ENCODE peak calls at places on chromosomes 11 and 22, in nine cellular contexts. One of them, this sample, is unnamed.
A peak's percentile ranks its signal among the peaks of the same experiment; 100 is the strongest.

GRCh38 chr11:69378303-69379141 is 84.6 kb downstream of the MYEOV start:
- DNase-seq in CD8-positive, alpha-beta T cell: no peak
- DNase-seq in mesenchymal stem cell: no peak
- DNase-seq in right atrium auricular region: no peak
- DNase-seq in testis: no peak
- DNase-seq in heart left ventricle: no peak
- DNase-seq in GM23248: no peak
- DNase-seq in neural progenitor cell: no peak
- DNase-seq in left ventricle myocardium inferior: peak; percentile 7
- DNase-seq in this sample: no peak

GRCh38 chr11:122754553-122755322 is 83.6 kb upstream of the CRTAM start:
- DNase-seq in right atrium auricular region: no peak
- DNase-seq in neural progenitor cell: peak; percentile 54
- DNase-seq in mesenchymal stem cell: peak; percentile 34
- DNase-seq in left ventricle myocardium inferior: no peak
- DNase-seq in heart left ventricle: no peak
- DNase-seq in CD8-positive, alpha-beta T cell: peak; percentile 23
- DNase-seq in GM23248: peak; percentile 47
- DNase-seq in testis: no peak
- DNase-seq in this sample: no peak

GRCh38 chr11:79344765-79345164 is 96.1 kb downstream of the TENM4 start:
- DNase-seq in heart left ventricle: no peak
- DNase-seq in left ventricle myocardium inferior: no peak
- DNase-seq in GM23248: no peak
- DNase-seq in mesenchymal stem cell: no peak
- DNase-seq in CD8-positive, alpha-beta T cell: no peak
- DNase-seq in testis: no peak
- DNase-seq in neural progenitor cell: no peak
- DNase-seq in right atrium auricular region: no peak
- DNase-seq in this sample: no peak

GRCh38 chr11:14582835-14583234 is 60.8 kb upstream of the PDE3B start:
- DNase-seq in testis: no peak
- DNase-seq in GM23248: no peak
- DNase-seq in left ventricle myocardium inferior: peak; percentile 21
- DNase-seq in mesenchymal stem cell: no peak
- DNase-seq in heart left ventricle: no peak
- DNase-seq in neural progenitor cell: no peak
- DNase-seq in CD8-positive, alpha-beta T cell: no peak
- DNase-seq in right atrium auricular region: peak; percentile 62
- DNase-seq in this sample: no peak

GRCh38 chr22:44382461-44383038 is 69.8 kb upstream of the SHISAL1 start:
- DNase-seq in neural progenitor cell: no peak
- DNase-seq in left ventricle myocardium inferior: no peak
- DNase-seq in heart left ventricle: peak; percentile 22
- DNase-seq in CD8-positive, alpha-beta T cell: no peak
- DNase-seq in mesenchymal stem cell: no peak
- DNase-seq in GM23248: no peak
- DNase-seq in right atrium auricular region: no peak
- DNase-seq in testis: peak; percentile 78
- DNase-seq in this sample: no peak

GRCh38 chr22:49716441-49716840 is 111.2 kb downstream of the BRD1 start:
- DNase-seq in right atrium auricular region: no peak
- DNase-seq in left ventricle myocardium inferior: no peak
- DNase-seq in testis: no peak
- DNase-seq in heart left ventricle: no peak
- DNase-seq in GM23248: no peak
- DNase-seq in neural progenitor cell: no peak
- DNase-seq in mesenchymal stem cell: no peak
- DNase-seq in CD8-positive, alpha-beta T cell: no peak
- DNase-seq in this sample: no peak

GRCh38 chr11:93648168-93648567 is 13.3 kb upstream of the CEP295 start:
- DNase-seq in mesenchymal stem cell: peak; percentile 32
- DNase-seq in left ventricle myocardium inferior: no peak
- DNase-seq in heart left ventricle: no peak
- DNase-seq in CD8-positive, alpha-beta T cell: no peak
- DNase-seq in neural progenitor cell: peak; percentile 53
- DNase-seq in testis: no peak
- DNase-seq in GM23248: peak; percentile 21
- DNase-seq in right atrium auricular region: no peak
- DNase-seq in this sample: peak; percentile 47

GRCh38 chr11:74019860-74020259 is 11.0 kb upstream of the UCP3 start:
- DNase-seq in heart left ventricle: no peak
- DNase-seq in testis: no peak
- DNase-seq in right atrium auricular region: no peak
- DNase-seq in GM23248: peak; percentile 72
- DNase-seq in neural progenitor cell: no peak
- DNase-seq in left ventricle myocardium inferior: no peak
- DNase-seq in CD8-positive, alpha-beta T cell: no peak
- DNase-seq in mesenchymal stem cell: no peak
- DNase-seq in this sample: no peak

GRCh38 chr22:25950101-25950500 is 208.1 kb downstream of the MYO18B start:
- DNase-seq in heart left ventricle: no peak
- DNase-seq in right atrium auricular region: no peak
- DNase-seq in mesenchymal stem cell: no peak
- DNase-seq in testis: no peak
- DNase-seq in neural progenitor cell: no peak
- DNase-seq in CD8-positive, alpha-beta T cell: no peak
- DNase-seq in left ventricle myocardium inferior: no peak
- DNase-seq in GM23248: no peak
- DNase-seq in this sample: no peak

GRCh38 chr11:110828086-110828485 is 115.8 kb upstream of the ARHGAP20 start:
- DNase-seq in CD8-positive, alpha-beta T cell: no peak
- DNase-seq in mesenchymal stem cell: no peak
- DNase-seq in GM23248: no peak
- DNase-seq in neural progenitor cell: no peak
- DNase-seq in heart left ventricle: no peak
- DNase-seq in left ventricle myocardium inferior: no peak
- DNase-seq in right atrium auricular region: no peak
- DNase-seq in testis: no peak
- DNase-seq in this sample: no peak

GRCh38 chr11:16853266-16853665 is 114.8 kb downstream of the C11orf58 start:
- DNase-seq in left ventricle myocardium inferior: no peak
- DNase-seq in CD8-positive, alpha-beta T cell: no peak
- DNase-seq in neural progenitor cell: no peak
- DNase-seq in GM23248: no peak
- DNase-seq in mesenchymal stem cell: no peak
- DNase-seq in heart left ventricle: no peak
- DNase-seq in testis: no peak
- DNase-seq in right atrium auricular region: no peak
- DNase-seq in this sample: no peak

GRCh38 chr11:33515347-33515746 is 185.3 kb downstream of the C11orf91 start:
- DNase-seq in right atrium auricular region: no peak
- DNase-seq in GM23248: peak; percentile 91
- DNase-seq in testis: no peak
- DNase-seq in neural progenitor cell: no peak
- DNase-seq in heart left ventricle: no peak
- DNase-seq in CD8-positive, alpha-beta T cell: no peak
- DNase-seq in left ventricle myocardium inferior: no peak
- DNase-seq in mesenchymal stem cell: no peak
- DNase-seq in this sample: no peak

GRCh38 chr11:103594283-103594682 is 442.2 kb upstream of the DDI1 start:
- DNase-seq in left ventricle myocardium inferior: no peak
- DNase-seq in right atrium auricular region: no peak
- DNase-seq in testis: no peak
- DNase-seq in neural progenitor cell: no peak
- DNase-seq in heart left ventricle: no peak
- DNase-seq in GM23248: no peak
- DNase-seq in CD8-positive, alpha-beta T cell: no peak
- DNase-seq in mesenchymal stem cell: no peak
- DNase-seq in this sample: no peak

GRCh38 chr11:116852261-116853125 is 15.1 kb upstream of the APOA1 start:
- DNase-seq in heart left ventricle: no peak
- DNase-seq in left ventricle myocardium inferior: no peak
- DNase-seq in neural progenitor cell: no peak
- DNase-seq in CD8-positive, alpha-beta T cell: no peak
- DNase-seq in right atrium auricular region: no peak
- DNase-seq in testis: peak; percentile 47
- DNase-seq in GM23248: peak; percentile 53
- DNase-seq in mesenchymal stem cell: peak; percentile 63
- DNase-seq in this sample: peak; percentile 58

GRCh38 chr11:62593434-62594044 is 2.2 kb upstream of the TUT1 start:
- DNase-seq in mesenchymal stem cell: peak; percentile 77
- DNase-seq in GM23248: peak; percentile 88
- DNase-seq in left ventricle myocardium inferior: peak; percentile 79
- DNase-seq in heart left ventricle: peak; percentile 83
- DNase-seq in right atrium auricular region: peak; percentile 89
- DNase-seq in CD8-positive, alpha-beta T cell: peak; percentile 68
- DNase-seq in neural progenitor cell: peak; percentile 88
- DNase-seq in testis: peak; percentile 83
- DNase-seq in this sample: peak; percentile 73

GRCh38 chr11:120525285-120526085 is 13.9 kb downstream of the GRIK4 start:
- DNase-seq in CD8-positive, alpha-beta T cell: no peak
- DNase-seq in neural progenitor cell: no peak
- DNase-seq in GM23248: no peak
- DNase-seq in mesenchymal stem cell: no peak
- DNase-seq in heart left ventricle: no peak
- DNase-seq in right atrium auricular region: no peak
- DNase-seq in left ventricle myocardium inferior: no peak
- DNase-seq in testis: no peak
- DNase-seq in this sample: peak; percentile 57

GRCh38 chr11:67022961-67023956 is at the start of gene SYT12:
- DNase-seq in testis: no peak
- DNase-seq in left ventricle myocardium inferior: no peak
- DNase-seq in heart left ventricle: no peak
- DNase-seq in GM23248: peak; percentile 61
- DNase-seq in mesenchymal stem cell: no peak
- DNase-seq in CD8-positive, alpha-beta T cell: no peak
- DNase-seq in neural progenitor cell: peak; percentile 65
- DNase-seq in right atrium auricular region: no peak
- DNase-seq in this sample: peak; percentile 28

GRCh38 chr22:37892566-37893338 is 13.3 kb upstream of the MICALL1 start:
- DNase-seq in CD8-positive, alpha-beta T cell: no peak
- DNase-seq in heart left ventricle: peak; percentile 87
- DNase-seq in right atrium auricular region: no peak
- DNase-seq in neural progenitor cell: no peak
- DNase-seq in left ventricle myocardium inferior: peak; percentile 75
- DNase-seq in testis: peak; percentile 63
- DNase-seq in mesenchymal stem cell: no peak
- DNase-seq in GM23248: no peak
- DNase-seq in this sample: no peak
- H3K4me1 ChIP-seq in CD8-positive, alpha-beta T cell: peaks cover 14% of the 10 kb centered on the region
- H3K4me1 ChIP-seq in heart left ventricle: peaks cover 29% of the 10 kb centered on the region
- H3K4me1 ChIP-seq in right atrium auricular region: peaks cover 34% of the 10 kb centered on the region
- H3K4me1 ChIP-seq in neural progenitor cell: peaks cover 24% of the 10 kb centered on the region
- H3K4me1 ChIP-seq in left ventricle myocardium inferior: peaks cover 55% of the 10 kb centered on the region
- H3K4me1 ChIP-seq in testis: peaks cover 36% of the 10 kb centered on the region
- H3K4me1 ChIP-seq in mesenchymal stem cell: peaks cover 23% of the 10 kb centered on the region
- H3K4me1 ChIP-seq in GM23248: peaks cover under 1% of the 10 kb centered on the region
- H3K4me1 ChIP-seq in this sample: peaks cover 36% of the 10 kb centered on the region

DNA sequence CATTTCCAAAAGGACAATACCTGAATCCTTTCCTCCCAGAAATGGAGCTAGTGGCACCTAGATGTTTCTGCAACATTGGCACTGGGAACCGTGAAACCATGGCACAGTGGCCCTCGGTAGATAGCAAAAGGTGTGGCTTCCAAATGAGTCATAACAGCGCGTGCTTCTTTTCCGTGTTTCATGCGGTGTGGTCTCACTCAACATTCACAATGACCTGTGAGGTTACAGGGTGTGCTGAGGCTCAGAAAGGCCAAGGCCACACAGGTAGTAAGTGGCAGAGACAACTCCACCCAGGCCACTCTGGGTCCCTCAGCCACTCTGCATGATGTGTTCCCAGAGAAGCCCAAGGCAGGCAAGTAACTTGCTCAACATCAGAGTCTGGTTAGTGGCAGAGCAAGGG is 67.4 kb downstream of the TP53I11 start:
- DNase-seq in heart left ventricle: no peak
- DNase-seq in neural progenitor cell: no peak
- DNase-seq in testis: no peak
- DNase-seq in mesenchymal stem cell: no peak
- DNase-seq in left ventricle myocardium inferior: no peak
- DNase-seq in GM23248: no peak
- DNase-seq in right atrium auricular region: no peak
- DNase-seq in CD8-positive, alpha-beta T cell: no peak
- DNase-seq in this sample: no peak
- H3K4me1 ChIP-seq in heart left ventricle: peaks cover 29% of the 10 kb centered on the region
- H3K4me1 ChIP-seq in neural progenitor cell: peaks cover 74% of the 10 kb centered on the region
- H3K4me1 ChIP-seq in testis: no peaks in the 10 kb centered on the region
- H3K4me1 ChIP-seq in mesenchymal stem cell: no peaks in the 10 kb centered on the region
- H3K4me1 ChIP-seq in left ventricle myocardium inferior: peaks cover 45% of the 10 kb centered on the region
- H3K4me1 ChIP-seq in GM23248: peaks cover 12% of the 10 kb centered on the region
- H3K4me1 ChIP-seq in right atrium auricular region: peaks cover 52% of the 10 kb centered on the region
- H3K4me1 ChIP-seq in CD8-positive, alpha-beta T cell: no peaks in the 10 kb centered on the region
- H3K4me1 ChIP-seq in this sample: peaks cover 33% of the 10 kb centered on the region

GRCh38 chr11:117998664-117999353 is 12.6 kb downstream of the IL10RA start:
- DNase-seq in GM23248: no peak
- DNase-seq in heart left ventricle: no peak
- DNase-seq in neural progenitor cell: no peak
- DNase-seq in CD8-positive, alpha-beta T cell: no peak
- DNase-seq in mesenchymal stem cell: no peak
- DNase-seq in testis: no peak
- DNase-seq in right atrium auricular region: no peak
- DNase-seq in left ventricle myocardium inferior: no peak
- DNase-seq in this sample: no peak

GRCh38 chr11:117997436-117998200 is 11.4 kb downstream of the IL10RA start:
- DNase-seq in CD8-positive, alpha-beta T cell: no peak
- DNase-seq in neural progenitor cell: no peak
- DNase-seq in mesenchymal stem cell: no peak
- DNase-seq in GM23248: no peak
- DNase-seq in left ventricle myocardium inferior: no peak
- DNase-seq in heart left ventricle: no peak
- DNase-seq in right atrium auricular region: no peak
- DNase-seq in testis: no peak
- DNase-seq in this sample: no peak

GRCh38 chr11:117999354-117999993 is 13.3 kb downstream of the IL10RA start:
- DNase-seq in GM23248: no peak
- DNase-seq in mesenchymal stem cell: no peak
- DNase-seq in neural progenitor cell: no peak
- DNase-seq in CD8-positive, alpha-beta T cell: no peak
- DNase-seq in heart left ventricle: no peak
- DNase-seq in left ventricle myocardium inferior: no peak
- DNase-seq in right atrium auricular region: no peak
- DNase-seq in testis: no peak
- DNase-seq in this sample: no peak

GRCh38 chr11:118000067-118000849 is 14.1 kb downstream of the IL10RA start:
- DNase-seq in CD8-positive, alpha-beta T cell: no peak
- DNase-seq in right atrium auricular region: no peak
- DNase-seq in testis: no peak
- DNase-seq in left ventricle myocardium inferior: no peak
- DNase-seq in neural progenitor cell: no peak
- DNase-seq in GM23248: no peak
- DNase-seq in mesenchymal stem cell: no peak
- DNase-seq in heart left ventricle: no peak
- DNase-seq in this sample: no peak

GRCh38 chr11:117998201-117998579 is 12.0 kb downstream of the IL10RA start:
- DNase-seq in left ventricle myocardium inferior: no peak
- DNase-seq in GM23248: no peak
- DNase-seq in heart left ventricle: no peak
- DNase-seq in right atrium auricular region: no peak
- DNase-seq in neural progenitor cell: no peak
- DNase-seq in CD8-positive, alpha-beta T cell: no peak
- DNase-seq in mesenchymal stem cell: no peak
- DNase-seq in testis: no peak
- DNase-seq in this sample: no peak
- H3K4me1 ChIP-seq in left ventricle myocardium inferior: peaks cover 14% of the 10 kb centered on the region
- H3K4me1 ChIP-seq in GM23248: no peaks in the 10 kb centered on the region
- H3K4me1 ChIP-seq in heart left ventricle: peaks cover 14% of the 10 kb centered on the region
- H3K4me1 ChIP-seq in right atrium auricular region: peaks cover 14% of the 10 kb centered on the region
- H3K4me1 ChIP-seq in neural progenitor cell: peaks cover 22% of the 10 kb centered on the region
- H3K4me1 ChIP-seq in CD8-positive, alpha-beta T cell: peaks cover 75% of the 10 kb centered on the region
- H3K4me1 ChIP-seq in mesenchymal stem cell: peaks cover 2% of the 10 kb centered on the region
- H3K4me1 ChIP-seq in testis: peaks cover 5% of the 10 kb centered on the region
- H3K4me1 ChIP-seq in this sample: peaks cover 6% of the 10 kb centered on the region

GRCh38 chr22:46081036-46081830 is 69.1 kb upstream of the PPARA start:
- DNase-seq in neural progenitor cell: no peak
- DNase-seq in right atrium auricular region: no peak
- DNase-seq in CD8-positive, alpha-beta T cell: no peak
- DNase-seq in mesenchymal stem cell: no peak
- DNase-seq in GM23248: peak; percentile 75
- DNase-seq in heart left ventricle: peak; percentile 32
- DNase-seq in left ventricle myocardium inferior: peak; percentile 17
- DNase-seq in testis: peak; percentile 30
- DNase-seq in this sample: no peak
- H3K4me1 ChIP-seq in neural progenitor cell: no peaks in the 10 kb centered on the region
- H3K4me1 ChIP-seq in right atrium auricular region: peaks cover 98% of the 10 kb centered on the region
- H3K4me1 ChIP-seq in CD8-positive, alpha-beta T cell: no peaks in the 10 kb centered on the region
- H3K4me1 ChIP-seq in mesenchymal stem cell: peaks cover 59% of the 10 kb centered on the region
- H3K4me1 ChIP-seq in GM23248: peaks cover 24% of the 10 kb centered on the region
- H3K4me1 ChIP-seq in heart left ventricle: peaks cover 99% of the 10 kb centered on the region
- H3K4me1 ChIP-seq in left ventricle myocardium inferior: peaks cover 100% of the 10 kb centered on the region
- H3K4me1 ChIP-seq in testis: peaks cover 60% of the 10 kb centered on the region
- H3K4me1 ChIP-seq in this sample: peaks cover 4% of the 10 kb centered on the region

This sample was measured in hepatocyte.